ENCODE peak calls at places on chromosomes 13 and 19, in five cellular contexts. S is NCI-H1092 treated with DMSO at 0.1 percent for 48 hours, R is thyroid gland, M is lower lobe of right lung, C is HS-5. P is an unnamed sample.

GRCh38 chr13:58955546-58956385 is 1208.0 kb downstream of the DIAPH3 start:
- DNase-seq in S (no peak), R (no peak), M (no peak), C (no peak), P (no peak)

GRCh38 chr13:40206241-40207109 is 460.0 kb downstream of the FOXO1 start:
- DNase-seq in S (no peak), R (no peak), M (no peak), C (no peak), P (no peak)

GRCh38 chr13:25171517-25172302 is at the start of gene AMER2:
- DNase-seq in S (peak), R (peak), M (no peak), C (no peak), P (peak)

GRCh38 chr19:42850981-42851717 is 28.4 kb downstream of the PSG1 start:
- DNase-seq in S (no peak), R (no peak), M (no peak), C (peak), P (no peak)

GRCh38 chr13:110978390-110978789 is 63.5 kb upstream of the ANKRD10 start:
- DNase-seq in S (no peak), R (no peak), M (no peak), C (no peak), P (no peak)

GRCh38 chr19:13208964-13209796 is 59.0 kb downstream of the IER2 start:
- DNase-seq in S (no peak), R (no peak), M (no peak), C (no peak), P (no peak)

GRCh38 chr19:15672580-15673175 is at the start of gene CYP4F12:
- DNase-seq in S (no peak), R (peak), M (peak), C (no peak), P (no peak)

GRCh38 chr13:27270594-27271520 is at the start of gene RASL11A:
- DNase-seq in S (peak), R (peak), M (peak), C (no peak), P (peak)

P was measured in DMS79 treated with DMSO at 0.1 percent for 48 hours.